ENCODE peak calls at places on chromosomes 1 and 21, in five cellular contexts. One of them, this sample, is unnamed.

GRCh38 chr1:85628791-85629531 is 48.4 kb downstream of the CCN1 start:
- DNase-seq in NCI-H1092: no peak
- DNase-seq in T-helper 17 cell: no peak
- DNase-seq in T-helper 1 cell: no peak
- DNase-seq in kidney tubule cell: peak
- DNase-seq in this sample: peak

GRCh38 chr1:110616587-110616986 is 10.4 kb upstream of the KCNA2 start:
- DNase-seq in NCI-H1092: peak
- DNase-seq in T-helper 17 cell: no peak
- DNase-seq in T-helper 1 cell: no peak
- DNase-seq in kidney tubule cell: peak
- DNase-seq in this sample: peak

GRCh38 chr1:2443285-2444137 is 31.1 kb upstream of the PEX10 start:
- DNase-seq in NCI-H1092: no peak
- DNase-seq in T-helper 17 cell: no peak
- DNase-seq in T-helper 1 cell: no peak
- DNase-seq in kidney tubule cell: peak
- DNase-seq in this sample: no peak

GRCh38 chr1:103514920-103515503 is 10.5 kb upstream of the RNPC3 start:
- DNase-seq in NCI-H1092: peak
- DNase-seq in T-helper 17 cell: no peak
- DNase-seq in T-helper 1 cell: no peak
- DNase-seq in kidney tubule cell: peak
- DNase-seq in this sample: no peak

GRCh38 chr1:228902781-228903572 is 167.7 kb downstream of the RHOU start:
- DNase-seq in NCI-H1092: peak
- DNase-seq in T-helper 17 cell: no peak
- DNase-seq in T-helper 1 cell: no peak
- DNase-seq in kidney tubule cell: peak
- DNase-seq in this sample: peak

GRCh38 chr1:3133671-3134070 is 64.7 kb downstream of the PRDM16 start:
- DNase-seq in NCI-H1092: peak
- DNase-seq in T-helper 17 cell: no peak
- DNase-seq in T-helper 1 cell: no peak
- DNase-seq in kidney tubule cell: peak
- DNase-seq in this sample: no peak

GRCh38 chr1:67755160-67755559 is 70.2 kb downstream of the GADD45A start:
- DNase-seq in NCI-H1092: no peak
- DNase-seq in T-helper 17 cell: no peak
- DNase-seq in T-helper 1 cell: no peak
- DNase-seq in kidney tubule cell: no peak
- DNase-seq in this sample: no peak

GRCh38 chr1:30416221-30416820 is 307.1 kb downstream of the MATN1 start:
- DNase-seq in NCI-H1092: no peak
- DNase-seq in T-helper 17 cell: no peak
- DNase-seq in T-helper 1 cell: no peak
- DNase-seq in kidney tubule cell: no peak
- DNase-seq in this sample: no peak

GRCh38 chr1:30409476-30410152 is 313.8 kb downstream of the MATN1 start:
- DNase-seq in NCI-H1092: no peak
- DNase-seq in T-helper 17 cell: no peak
- DNase-seq in T-helper 1 cell: no peak
- DNase-seq in kidney tubule cell: peak
- DNase-seq in this sample: no peak

GRCh38 chr1:96487404-96487803 is 234.2 kb upstream of the PTBP2 start:
- DNase-seq in NCI-H1092: no peak
- DNase-seq in T-helper 17 cell: no peak
- DNase-seq in T-helper 1 cell: no peak
- DNase-seq in kidney tubule cell: peak
- DNase-seq in this sample: no peak

GRCh38 chr1:25697426-25698220 is 81.0 kb downstream of the MAN1C1 start:
- DNase-seq in NCI-H1092: no peak
- DNase-seq in T-helper 17 cell: no peak
- DNase-seq in T-helper 1 cell: no peak
- DNase-seq in kidney tubule cell: no peak
- DNase-seq in this sample: no peak

GRCh38 chr1:90955769-90956168 is 66.1 kb downstream of the ZNF644 start:
- DNase-seq in NCI-H1092: no peak
- DNase-seq in T-helper 17 cell: no peak
- DNase-seq in T-helper 1 cell: no peak
- DNase-seq in kidney tubule cell: no peak
- DNase-seq in this sample: no peak

GRCh38 chr1:1678581-1679380 is 13.8 kb downstream of the SLC35E2B start:
- DNase-seq in NCI-H1092: no peak
- DNase-seq in T-helper 17 cell: no peak
- DNase-seq in T-helper 1 cell: no peak
- DNase-seq in kidney tubule cell: peak
- DNase-seq in this sample: no peak

GRCh38 chr1:66679140-66679539 is 73.1 kb upstream of the DYNLT5 start:
- DNase-seq in NCI-H1092: no peak
- DNase-seq in T-helper 17 cell: no peak
- DNase-seq in T-helper 1 cell: no peak
- DNase-seq in kidney tubule cell: no peak
- DNase-seq in this sample: no peak

GRCh38 chr1:203465943-203466342 is 9.7 kb upstream of the PRELP start:
- DNase-seq in NCI-H1092: peak
- DNase-seq in T-helper 17 cell: no peak
- DNase-seq in T-helper 1 cell: no peak
- DNase-seq in kidney tubule cell: no peak
- DNase-seq in this sample: no peak

GRCh38 chr1:48674641-48675040 is 102.0 kb downstream of the BEND5 start:
- DNase-seq in NCI-H1092: no peak
- DNase-seq in T-helper 17 cell: no peak
- DNase-seq in T-helper 1 cell: no peak
- DNase-seq in kidney tubule cell: peak
- DNase-seq in this sample: no peak

GRCh38 chr21:42704861-42705260 is 51.4 kb downstream of the PDE9A start:
- DNase-seq in NCI-H1092: no peak
- DNase-seq in T-helper 17 cell: no peak
- DNase-seq in T-helper 1 cell: no peak
- DNase-seq in kidney tubule cell: no peak
- DNase-seq in this sample: no peak

GRCh38 chr1:37362569-37362968 is 111.8 kb upstream of the ZC3H12A start:
- DNase-seq in NCI-H1092: no peak
- DNase-seq in T-helper 17 cell: no peak
- DNase-seq in T-helper 1 cell: no peak
- DNase-seq in kidney tubule cell: no peak
- DNase-seq in this sample: no peak

GRCh38 chr1:41003640-41004220 is 17.8 kb downstream of the SLFNL1 start:
- DNase-seq in NCI-H1092: no peak
- DNase-seq in T-helper 17 cell: peak
- DNase-seq in T-helper 1 cell: peak
- DNase-seq in kidney tubule cell: peak
- DNase-seq in this sample: peak

GRCh38 chr1:20725189-20726106 is 7.1 kb downstream of the SH2D5 start:
- DNase-seq in NCI-H1092: peak
- DNase-seq in T-helper 17 cell: no peak
- DNase-seq in T-helper 1 cell: no peak
- DNase-seq in kidney tubule cell: peak
- DNase-seq in this sample: no peak

GRCh38 chr1:8858888-8859706 is 19.4 kb downstream of the ENO1 start:
- DNase-seq in NCI-H1092: no peak
- DNase-seq in T-helper 17 cell: no peak
- DNase-seq in T-helper 1 cell: peak
- DNase-seq in kidney tubule cell: peak
- DNase-seq in this sample: no peak